ENCODE peak calls at places on chromosomes 1 and 21, in six cellular contexts. G, F, E, K, D and M are unnamed samples.

GRCh38 chr1:151606384-151606783 is 5.5 kb upstream of the SNX27 start:
- DNase-seq in G (no peak), F (no peak), E (no peak), K (no peak), D (no peak), M (no peak)

GRCh38 chr1:9906466-9906865 is 3.6 kb downstream of the CTNNBIP1 start:
- DNase-seq in G (no peak), F (no peak), E (no peak), K (no peak), D (no peak), M (no peak)

GRCh38 chr1:25875154-25875855 is at the start of gene PAQR7:
- DNase-seq in G (peak), F (peak), E (peak), K (peak), D (no peak), M (peak)

GRCh38 chr1:16082283-16083038 is 9.0 kb upstream of the FAM131C start:
- DNase-seq in G (peak), F (peak), E (peak), K (peak), D (no peak), M (peak)

GRCh38 chr1:193013005-193013404 is 46.2 kb downstream of the UCHL5 start:
- DNase-seq in G (peak), F (peak), E (no peak), K (no peak), D (no peak), M (no peak)

GRCh38 chr1:36864182-36865079 is 169.9 kb downstream of the GRIK3 start:
- DNase-seq in G (no peak), F (no peak), E (no peak), K (no peak), D (no peak), M (peak)

GRCh38 chr21:44983421-44984206 is 43.8 kb downstream of the SLX9 start:
- DNase-seq in G (no peak), F (no peak), E (peak), K (no peak), D (no peak), M (no peak)

GRCh38 chr1:155196103-155196892 is 11.4 kb downstream of the THBS3 start:
- DNase-seq in G (no peak), F (peak), E (no peak), K (no peak), D (no peak), M (no peak)

GRCh38 chr1:59574085-59574484 is 240.7 kb upstream of the HOOK1 start:
- DNase-seq in G (peak), F (peak), E (no peak), K (no peak), D (peak), M (peak)

GRCh38 chr21:26177741-26178452 is 7.3 kb upstream of the APP start:
- DNase-seq in G (no peak), F (peak), E (no peak), K (no peak), D (no peak), M (no peak)

GRCh38 chr1:204384636-204385354 is 25.1 kb upstream of the PLEKHA6 start:
- DNase-seq in G (peak), F (peak), E (peak), K (no peak), D (peak), M (no peak)

GRCh38 chr1:213162338-213162737 is 111.3 kb downstream of the RPS6KC1 start:
- DNase-seq in G (peak), F (peak), E (no peak), K (no peak), D (no peak), M (no peak)

GRCh38 chr1:36580524-36580923 is 97.8 kb upstream of the CSF3R start:
- DNase-seq in G (no peak), F (no peak), E (no peak), K (no peak), D (no peak), M (no peak)

GRCh38 chr1:5897281-5897680 is 94.9 kb downstream of the NPHP4 start:
- DNase-seq in G (no peak), F (no peak), E (no peak), K (no peak), D (no peak), M (no peak)

GRCh38 chr1:223846668-223847007 is 891 bp upstream of the TP53BP2 start:
- DNase-seq in G (no peak), F (no peak), E (peak), K (no peak), D (no peak), M (peak)

GRCh38 chr1:156740307-156740678 is 595 bp downstream of the MRPL24 start:
- DNase-seq in G (no peak), F (no peak), E (no peak), K (no peak), D (no peak), M (no peak)

GRCh38 chr1:84715620-84716019 is 25.4 kb upstream of the SSX2IP start:
- DNase-seq in G (no peak), F (no peak), E (no peak), K (no peak), D (no peak), M (no peak)

GRCh38 chr1:100394286-100394685 is 42.0 kb downstream of the CDC14A start:
- DNase-seq in G (no peak), F (no peak), E (no peak), K (no peak), D (no peak), M (no peak)

GRCh38 chr1:201594575-201595245 is 55.8 kb downstream of the NAV1 start:
- DNase-seq in G (no peak), F (no peak), E (no peak), K (no peak), D (no peak), M (peak)

GRCh38 chr1:205569411-205570172 is 62.2 kb downstream of the ELK4 start:
- DNase-seq in G (no peak), F (no peak), E (no peak), K (no peak), D (no peak), M (no peak)

GRCh38 chr1:100277866-100278265 is 11.8 kb downstream of the RTCA start:
- DNase-seq in G (no peak), F (no peak), E (no peak), K (no peak), D (no peak), M (no peak)